ENCODE peak calls at places on chromosomes 7 and 10, in six cellular contexts. Y is SK-MEL-5; U is amniotic stem cell; G is stimulated activated CD4-positive, alpha-beta T cell treated with anti-CD3 and anti-CD28 coated beads, Interleukin-15, amount 100 ng/mL, for 24 hours; X is posterior cingulate gyrus; D is myocyte. C is an unnamed sample.

GRCh38 chr7:123961731-123962130 is 36.7 kb downstream of the SPAM1 start:
- DNase-seq in Y (no peak), U (no peak), G (peak), X (no peak), D (peak), C (no peak)

GRCh38 chr7:151206914-151207313 is 3.4 kb downstream of the H2BK1 start:
- DNase-seq in Y (peak), U (no peak), G (no peak), X (no peak), D (no peak), C (no peak)

GRCh38 chr10:17290226-17290625 is 62.2 kb downstream of the VIM start:
- DNase-seq in Y (peak), U (no peak), G (peak), X (no peak), D (peak), C (no peak)

GRCh38 chr10:109411897-109412296 is 511.4 kb downstream of the XPNPEP1 start:
- DNase-seq in Y (peak), U (no peak), G (no peak), X (no peak), D (no peak), C (no peak)

GRCh38 chr7:50782376-50783208 is at the start of gene GRB10:
- DNase-seq in Y (peak), U (no peak), G (peak), X (peak), D (peak), C (peak)

GRCh38 chr7:50229964-50230363 is 74.6 kb upstream of the IKZF1 start:
- DNase-seq in Y (peak), U (no peak), G (no peak), X (no peak), D (no peak), C (no peak)

GRCh38 chr10:125340871-125341270 is 180.5 kb upstream of the CTBP2 start:
- DNase-seq in Y (no peak), U (no peak), G (no peak), X (no peak), D (no peak), C (no peak)

GRCh38 chr7:14210075-14210474 is 220.6 kb upstream of the ETV1 start:
- DNase-seq in Y (no peak), U (no peak), G (no peak), X (no peak), D (no peak), C (no peak)

GRCh38 chr10:49612513-49613159 is 1.2 kb upstream of the CHAT start:
- DNase-seq in Y (peak), U (no peak), G (peak), X (no peak), D (no peak), C (no peak)

GRCh38 chr7:138756591-138757222 is 41.1 kb upstream of the TMEM213 start:
- DNase-seq in Y (peak), U (no peak), G (no peak), X (no peak), D (no peak), C (no peak)

GRCh38 chr7:127770870-127771269 is 118.9 kb downstream of the SND1 start:
- DNase-seq in Y (peak), U (no peak), G (no peak), X (no peak), D (peak), C (no peak)

C was measured in cerebellum.